ENCODE peak calls at places on chromosomes 16 and 17, in seven cellular contexts. Y, M, I, Q, Z, C and R are unnamed samples.

GRCh38 chr17:65987988-65988387 is 203.9 kb downstream of the CEP112 start:
- DNase-seq in Y (peak; percentile 14), M (no peak), I (peak; percentile 61), Q (no peak), Z (no peak), C (no peak), R (no peak)

GRCh38 chr17:80270104-80270503 is 9.5 kb downstream of the RNF213 start:
- DNase-seq in Y (no peak), M (no peak), I (no peak), Q (no peak), Z (no peak), C (no peak), R (no peak)

GRCh38 chr17:44204453-44204882 is 4.8 kb upstream of the ATXN7L3 start:
- DNase-seq in Y (no peak), M (no peak), I (peak; percentile 64), Q (no peak), Z (peak; percentile 59), C (no peak), R (no peak)

GRCh38 chr16:51550785-51551184 is 399.7 kb upstream of the SALL1 start:
- DNase-seq in Y (no peak), M (no peak), I (no peak), Q (no peak), Z (no peak), C (no peak), R (no peak)

GRCh38 chr16:67244387-67245188 is 2.7 kb downstream of the FHOD1 start:
- DNase-seq in Y (peak; percentile 80), M (peak; percentile 66), I (peak; percentile 86), Q (peak; percentile 67), Z (peak; percentile 93), C (peak; percentile 44), R (peak; percentile 86)

GRCh38 chr17:46851029-46851741 is at the start of gene WNT9B:
- DNase-seq in Y (peak; percentile 54), M (no peak), I (no peak), Q (peak; percentile 85), Z (no peak), C (peak; percentile 61), R (no peak)

GRCh38 chr16:53054670-53055485 is at the start of gene CHD9:
- DNase-seq in Y (peak; percentile 83), M (peak; percentile 87), I (peak; percentile 82), Q (peak; percentile 93), Z (peak; percentile 85), C (peak; percentile 76), R (peak; percentile 92)

GRCh38 chr17:69605571-69605970 is 191.1 kb downstream of the MAP2K6 start:
- DNase-seq in Y (no peak), M (no peak), I (no peak), Q (no peak), Z (no peak), C (no peak), R (no peak)

GRCh38 chr16:84677849-84678248 is 22.0 kb upstream of the USP10 start:
- DNase-seq in Y (no peak), M (no peak), I (no peak), Q (no peak), Z (no peak), C (no peak), R (no peak)

GRCh38 chr16:4344659-4345438 is 6.3 kb downstream of the PAM16 start:
- DNase-seq in Y (no peak), M (no peak), I (peak; percentile 32), Q (no peak), Z (no peak), C (no peak), R (peak; percentile 59)

GRCh38 chr16:85308585-85309540 is 196.6 kb upstream of the CIBAR2 start:
- DNase-seq in Y (no peak), M (no peak), I (no peak), Q (no peak), Z (no peak), C (no peak), R (no peak)

GRCh38 chr17:74220966-74221814 is 7.8 kb downstream of the TTYH2 start:
- DNase-seq in Y (no peak), M (no peak), I (no peak), Q (no peak), Z (no peak), C (no peak), R (no peak)

GRCh38 chr17:17692353-17693252 is 11.3 kb downstream of the RAI1 start:
- DNase-seq in Y (no peak), M (no peak), I (no peak), Q (no peak), Z (no peak), C (no peak), R (no peak)

GRCh38 chr16:952321-952720 is 18.5 kb downstream of the LMF1 start:
- DNase-seq in Y (no peak), M (no peak), I (no peak), Q (no peak), Z (no peak), C (no peak), R (no peak)

GRCh38 chr16:1493746-1494094 is 560 bp downstream of the TELO2 start:
- DNase-seq in Y (peak; percentile 24), M (no peak), I (peak; percentile 23), Q (no peak), Z (no peak), C (no peak), R (no peak)

GRCh38 chr16:13350000-13350399 is 448.6 kb downstream of the SHISA9 start:
- DNase-seq in Y (no peak), M (no peak), I (no peak), Q (no peak), Z (no peak), C (no peak), R (no peak)

GRCh38 chr17:61183793-61184192 is 215.8 kb upstream of the TBX2 start:
- DNase-seq in Y (no peak), M (no peak), I (no peak), Q (no peak), Z (no peak), C (no peak), R (no peak)

GRCh38 chr16:53672461-53672860 is 31.2 kb downstream of the RPGRIP1L start:
- DNase-seq in Y (no peak), M (no peak), I (no peak), Q (no peak), Z (no peak), C (no peak), R (no peak)

GRCh38 chr16:50440991-50441390 is 72.2 kb upstream of the BRD7 start:
- DNase-seq in Y (no peak), M (no peak), I (no peak), Q (no peak), Z (no peak), C (no peak), R (no peak)

GRCh38 chr17:6455321-6455705 is 11.1 kb downstream of the PIMREG start:
- DNase-seq in Y (no peak), M (no peak), I (no peak), Q (peak; percentile 82), Z (peak; percentile 23), C (no peak), R (peak; percentile 66)

GRCh38 chr17:78875738-78876597 is 27.0 kb downstream of the CEP295NL start:
- DNase-seq in Y (no peak), M (no peak), I (peak; percentile 26), Q (no peak), Z (no peak), C (peak; percentile 54), R (no peak)

GRCh38 chr17:12998461-12998860 is 19.4 kb downstream of the ELAC2 start:
- DNase-seq in Y (no peak), M (no peak), I (no peak), Q (no peak), Z (no peak), C (no peak), R (no peak)

GRCh38 chr16:70714526-70715112 is 28.8 kb upstream of the MTSS2 start:
- DNase-seq in Y (no peak), M (no peak), I (no peak), Q (no peak), Z (no peak), C (no peak), R (no peak)

GRCh38 chr16:70717065-70717464 is 31.2 kb upstream of the MTSS2 start:
- DNase-seq in Y (no peak), M (no peak), I (no peak), Q (no peak), Z (no peak), C (no peak), R (no peak)

GRCh38 chr16:70713781-70714180 is 27.9 kb upstream of the MTSS2 start:
- DNase-seq in Y (no peak), M (no peak), I (no peak), Q (no peak), Z (no peak), C (no peak), R (no peak)

GRCh38 chr16:70715860-70716357 is 30.1 kb upstream of the MTSS2 start:
- DNase-seq in Y (no peak), M (no peak), I (peak; percentile 19), Q (no peak), Z (no peak), C (no peak), R (no peak)

DNA sequence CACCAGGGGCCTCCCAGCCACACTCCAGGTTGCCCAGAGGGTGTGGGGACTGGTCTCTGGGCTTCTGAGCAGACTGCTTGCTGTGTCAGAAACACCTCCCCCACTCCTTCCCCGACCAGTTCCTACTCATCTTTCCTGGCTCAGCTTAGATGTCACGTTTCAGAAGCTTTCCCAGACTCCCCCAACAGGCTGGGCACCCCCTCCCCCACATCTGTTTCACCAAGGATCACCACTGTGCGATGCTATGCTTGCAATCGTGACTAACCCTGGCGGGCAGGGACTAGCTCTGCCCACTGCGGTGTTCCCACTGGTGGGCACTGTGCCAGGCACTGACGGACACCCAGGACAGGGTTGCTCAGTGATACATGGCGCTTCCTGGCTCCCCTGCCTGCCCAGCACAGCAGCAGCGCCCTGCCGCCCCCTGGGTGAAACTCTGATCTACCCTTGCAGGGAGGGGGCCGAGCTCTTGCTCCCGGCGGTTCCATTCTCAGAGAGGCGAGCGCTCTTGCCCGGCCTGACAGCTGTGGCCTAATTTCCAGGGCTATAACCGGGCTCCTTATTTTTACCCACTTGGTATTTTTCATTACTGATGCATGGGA is 29.4 kb upstream of the MTSS2 start:
- DNase-seq in Y (peak; percentile 93), M (peak; percentile 95), I (peak; percentile 70), Q (no peak), Z (peak; percentile 94), C (peak; percentile 59), R (peak; percentile 82)
- TF ChIP-seq CTCF in Y (no peak), M (peak; percentile 27), I (no peak), Q (no peak), Z (no peak), C (no peak), R (no peak)

GRCh38 chr17:38449364-38449763 is 21.1 kb downstream of the ARHGAP23 start:
- DNase-seq in Y (no peak), M (no peak), I (no peak), Q (no peak), Z (no peak), C (no peak), R (no peak)
- TF ChIP-seq CTCF in Y (no peak), M (no peak), I (no peak), Q (no peak), Z (no peak), C (no peak), R (no peak)

DNA sequence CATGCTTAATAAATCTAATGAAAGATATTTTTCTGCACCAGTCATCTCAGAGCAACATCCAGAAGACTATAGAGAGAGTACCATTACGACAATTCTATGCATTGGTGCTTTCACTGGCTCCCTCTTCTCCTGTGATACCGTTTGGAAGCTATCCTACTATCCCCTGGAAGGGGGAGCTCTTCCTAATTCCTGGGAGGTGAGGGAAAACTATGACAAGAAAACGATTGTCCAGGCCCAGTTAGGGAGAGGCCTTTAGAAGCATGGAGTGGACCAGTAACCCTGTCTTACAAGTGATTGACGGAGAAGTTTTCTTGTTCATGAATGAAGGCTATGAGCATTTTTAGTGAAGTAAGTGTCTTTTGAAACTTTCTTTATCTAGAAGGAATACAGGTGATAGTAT is 150.2 kb downstream of the TANC2 start:
- DNase-seq in Y (peak; percentile 38), M (no peak), I (no peak), Q (no peak), Z (no peak), C (no peak), R (no peak)
- TF ChIP-seq CTCF in Y (peak; percentile 36), M (no peak), I (no peak), Q (no peak), Z (no peak), C (no peak), R (no peak)

GRCh38 chr17:48470388-48471034 is 40.5 kb upstream of the SKAP1 start:
- DNase-seq in Y (no peak), M (no peak), I (peak; percentile 56), Q (no peak), Z (no peak), C (no peak), R (no peak)
- TF ChIP-seq CTCF in Y (no peak), M (no peak), I (peak; percentile 33), Q (no peak), Z (no peak), C (no peak), R (no peak)